ENCODE peak calls at places on chromosome 21, in six cellular contexts. W is Calu3; K is GM20000; L is OCI-M1; Y is effector memory CD8-positive, alpha-beta T cell; M is NCI-H1694. U is an unnamed sample.

GRCh38 chr21:26934383-26934782 is 32.5 kb downstream of the ADAMTS5 start:
- DNase-seq in M (no peak), K (no peak), Y (no peak), L (no peak), W (no peak), U (no peak)

GRCh38 chr21:45293214-45293725 is 5.6 kb upstream of the POFUT2 start:
- DNase-seq in Y (no peak), K (no peak), W (no peak), M (no peak), L (no peak), U (no peak)

GRCh38 chr21:33042812-33043211 is 17.1 kb downstream of the OLIG2 start:
- DNase-seq in L (no peak), W (peak; percentile 24), M (peak; percentile 64), K (no peak), Y (no peak), U (no peak)

GRCh38 chr21:46153259-46154154 is 1.9 kb downstream of the FTCD start:
- DNase-seq in W (peak; percentile 50), M (peak; percentile 65), K (peak; percentile 85), L (peak; percentile 87), Y (peak; percentile 24), U (peak; percentile 12)

GRCh38 chr21:29506947-29507346 is 208.2 kb downstream of the BACH1 start:
- DNase-seq in Y (no peak), M (no peak), L (no peak), K (no peak), W (no peak), U (no peak)

GRCh38 chr21:42650033-42650370 is 3.4 kb upstream of the PDE9A start:
- DNase-seq in K (no peak), Y (no peak), M (no peak), W (no peak), L (no peak), U (no peak)

GRCh38 chr21:35321322-35322200 is 272.5 kb upstream of the RUNX1 start:
- DNase-seq in M (no peak), W (no peak), Y (no peak), L (no peak), K (peak; percentile 7), U (no peak)

GRCh38 chr21:41631564-41632461 is 123.9 kb upstream of the TMPRSS2 start:
- DNase-seq in L (no peak), M (no peak), Y (no peak), K (no peak), W (peak; percentile 82), U (no peak)

GRCh38 chr21:20617130-20617529 is 381.1 kb upstream of the NCAM2 start:
- DNase-seq in M (no peak), L (no peak), Y (no peak), K (no peak), W (no peak), U (no peak)

GRCh38 chr21:26070822-26071425 is 99.6 kb downstream of the APP start:
- DNase-seq in W (no peak), K (peak; percentile 13), L (no peak), Y (no peak), M (peak; percentile 35), U (no peak)

GRCh38 chr21:33265664-33266049 is 510 bp upstream of the IL10RB start:
- DNase-seq in W (no peak), K (peak; percentile 71), L (peak; percentile 96), Y (no peak), M (no peak), U (peak; percentile 4)